ENCODE peak calls at places on chromosomes 12 and 14, in six cellular contexts. A is body of pancreas; Q is cortex of kidney; P is germinal center; O is MV-4-11; U is stimulated activated naive CD8-positive, alpha-beta T cell treated with anti-CD3 and anti-CD28 coated beads, Interleukin-15, amount 100 ng/mL, for 72 hours. C is an unnamed sample.

GRCh38 chr14:61322799-61323290 is 1.5 kb downstream of the PRKCH start:
- DNase-seq in A (no peak), Q (no peak), P (no peak), O (no peak), U (peak; percentile 47), C (peak; percentile 63)

GRCh38 chr12:119631930-119632678 is 35.8 kb upstream of the PRKAB1 start:
- DNase-seq in A (no peak), Q (no peak), P (no peak), O (peak; percentile 82), U (no peak), C (no peak)

GRCh38 chr14:92088494-92088893 is 17.9 kb downstream of the ATXN3 start:
- DNase-seq in A (no peak), Q (no peak), P (no peak), O (no peak), U (no peak), C (no peak)

GRCh38 chr12:111441107-111441928 is 35.6 kb downstream of the SH2B3 start:
- DNase-seq in A (no peak), Q (no peak), P (no peak), O (no peak), U (no peak), C (no peak)

GRCh38 chr14:50371546-50371945 is 25.1 kb downstream of the CDKL1 start:
- DNase-seq in A (no peak), Q (no peak), P (no peak), O (no peak), U (no peak), C (no peak)

GRCh38 chr12:71090971-71091370 is 66.8 kb downstream of the TSPAN8 start:
- DNase-seq in A (no peak), Q (no peak), P (no peak), O (no peak), U (no peak), C (no peak)

GRCh38 chr12:107522692-107523477 is 162.7 kb upstream of the PWP1 start:
- DNase-seq in A (no peak), Q (no peak), P (no peak), O (no peak), U (no peak), C (no peak)

GRCh38 chr14:104686624-104687517 is 2.5 kb upstream of the INF2 start:
- DNase-seq in A (no peak), Q (no peak), P (no peak), O (no peak), U (no peak), C (no peak)

GRCh38 chr12:29762637-29763300 is 21.0 kb downstream of the TMTC1 start:
- DNase-seq in A (no peak), Q (no peak), P (no peak), O (no peak), U (no peak), C (no peak)

GRCh38 chr14:20801726-20802125 is 918 bp downstream of the RNASE1 start:
- DNase-seq in A (peak; percentile 77), Q (no peak), P (no peak), O (no peak), U (no peak), C (no peak)

GRCh38 chr12:51036165-51036765 is 10.1 kb upstream of the SLC11A2 start:
- DNase-seq in A (no peak), Q (no peak), P (no peak), O (no peak), U (no peak), C (no peak)

GRCh38 chr14:99982449-99983250 is 82.6 kb upstream of the EVL start:
- DNase-seq in A (peak; percentile 40), Q (no peak), P (peak; percentile 60), O (peak; percentile 61), U (peak; percentile 59), C (peak; percentile 79)

GRCh38 chr14:81219821-81220487 is 805 bp downstream of the GTF2A1 start:
- DNase-seq in A (peak; percentile 38), Q (no peak), P (peak; percentile 56), O (peak; percentile 42), U (peak; percentile 47), C (no peak)

GRCh38 chr14:24071836-24072420 is 566 bp downstream of the CPNE6 start:
- DNase-seq in A (no peak), Q (no peak), P (no peak), O (no peak), U (no peak), C (no peak)

GRCh38 chr14:95979339-95980042 is 59.7 kb upstream of the C14orf132 start:
- DNase-seq in A (no peak), Q (no peak), P (no peak), O (no peak), U (no peak), C (no peak)

GRCh38 chr12:84704851-84705250 is 207.7 kb downstream of the SLC6A15 start:
- DNase-seq in A (no peak), Q (no peak), P (no peak), O (no peak), U (no peak), C (no peak)

GRCh38 chr14:64841121-64841611 is 38.5 kb downstream of the SPTB start:
- DNase-seq in A (no peak), Q (no peak), P (no peak), O (peak; percentile 11), U (no peak), C (no peak)

GRCh38 chr12:28415755-28416154 is 225.5 kb downstream of the CCDC91 start:
- DNase-seq in A (no peak), Q (no peak), P (no peak), O (no peak), U (no peak), C (no peak)